ENCODE peak calls at places on chromosome 19, in four cellular contexts. V, F, C and A are unnamed samples.

GRCh38 chr19:42311612-42312160 is 1.4 kb upstream of the TMEM145 start:
- DNase-seq in V (no peak), F (peak; percentile 53), C (no peak), A (peak; percentile 57)

GRCh38 chr19:49224856-49225255 is 67.3 kb downstream of the TRPM4 start:
- DNase-seq in V (peak; percentile 57), F (peak; percentile 87), C (peak; percentile 56), A (peak; percentile 84)

GRCh38 chr19:5804516-5805464 is at the start of gene NRTN:
- DNase-seq in V (no peak), F (peak; percentile 67), C (no peak), A (peak; percentile 53)

GRCh38 chr19:2616741-2617392 is 85.6 kb downstream of the GNG7 start:
- DNase-seq in V (no peak), F (no peak), C (no peak), A (no peak)

GRCh38 chr19:38420935-38421334 is 5.1 kb downstream of the RASGRP4 start:
- DNase-seq in V (no peak), F (no peak), C (no peak), A (no peak)

GRCh38 chr19:33514885-33515485 is 6.6 kb downstream of the PEPD start:
- DNase-seq in V (peak; percentile 32), F (no peak), C (no peak), A (no peak)

GRCh38 chr19:28680091-28680490 is 532.9 kb downstream of the UQCRFS1 start:
- DNase-seq in V (no peak), F (no peak), C (no peak), A (no peak)

GRCh38 chr19:54430306-54431254 is 15.3 kb downstream of the TTYH1 start:
- DNase-seq in V (no peak), F (peak; percentile 85), C (no peak), A (peak; percentile 91)

GRCh38 chr19:58046856-58047255 is 12.2 kb upstream of the ZNF135 start:
- DNase-seq in V (no peak), F (no peak), C (no peak), A (no peak)

GRCh38 chr19:39319098-39319891 is 1.4 kb downstream of the LRFN1 start:
- DNase-seq in V (no peak), F (no peak), C (no peak), A (no peak)

GRCh38 chr19:33419763-33420080 is 46.2 kb downstream of the CEBPG start:
- DNase-seq in V (no peak), F (peak; percentile 76), C (no peak), A (peak; percentile 72)

GRCh38 chr19:36041831-36042230 is 9.2 kb upstream of the CLIP3 start:
- DNase-seq in V (peak; percentile 82), F (no peak), C (no peak), A (peak; percentile 61)

GRCh38 chr19:3683405-3683865 is 16.8 kb downstream of the PIP5K1C start:
- DNase-seq in V (no peak), F (peak; percentile 92), C (peak; percentile 79), A (peak; percentile 98)

GRCh38 chr19:3682286-3682685 is 18.0 kb downstream of the PIP5K1C start:
- DNase-seq in V (no peak), F (no peak), C (no peak), A (no peak)

GRCh38 chr19:3684817-3685410 is 15.4 kb downstream of the PIP5K1C start:
- DNase-seq in V (no peak), F (no peak), C (no peak), A (no peak)

GRCh38 chr19:3682741-3683404 is 17.4 kb downstream of the PIP5K1C start:
- DNase-seq in V (peak; percentile 60), F (no peak), C (no peak), A (peak; percentile 86)

GRCh38 chr19:3683866-3684816 is 16.1 kb downstream of the PIP5K1C start:
- DNase-seq in V (peak; percentile 31), F (no peak), C (no peak), A (peak; percentile 89)
- H4K5ac ChIP-seq in V (no peak overlapping the region), F (no peak overlapping the region), C (peak overlapping the region; percentile 44), A (no peak overlapping the region)

GRCh38 chr19:47711652-47712239 is 1.5 kb upstream of the EHD2 start:
- DNase-seq in V (no peak), F (no peak), C (no peak), A (no peak)

GRCh38 chr19:47703301-47703700 is 9.9 kb upstream of the EHD2 start:
- DNase-seq in V (no peak), F (no peak), C (no peak), A (no peak)

GRCh38 chr19:47704024-47704423 is 9.2 kb upstream of the EHD2 start:
- DNase-seq in V (peak; percentile 99), F (no peak), C (no peak), A (no peak)

GRCh38 chr19:47704656-47705055 is 8.6 kb upstream of the EHD2 start:
- DNase-seq in V (no peak), F (no peak), C (no peak), A (no peak)

DNA sequence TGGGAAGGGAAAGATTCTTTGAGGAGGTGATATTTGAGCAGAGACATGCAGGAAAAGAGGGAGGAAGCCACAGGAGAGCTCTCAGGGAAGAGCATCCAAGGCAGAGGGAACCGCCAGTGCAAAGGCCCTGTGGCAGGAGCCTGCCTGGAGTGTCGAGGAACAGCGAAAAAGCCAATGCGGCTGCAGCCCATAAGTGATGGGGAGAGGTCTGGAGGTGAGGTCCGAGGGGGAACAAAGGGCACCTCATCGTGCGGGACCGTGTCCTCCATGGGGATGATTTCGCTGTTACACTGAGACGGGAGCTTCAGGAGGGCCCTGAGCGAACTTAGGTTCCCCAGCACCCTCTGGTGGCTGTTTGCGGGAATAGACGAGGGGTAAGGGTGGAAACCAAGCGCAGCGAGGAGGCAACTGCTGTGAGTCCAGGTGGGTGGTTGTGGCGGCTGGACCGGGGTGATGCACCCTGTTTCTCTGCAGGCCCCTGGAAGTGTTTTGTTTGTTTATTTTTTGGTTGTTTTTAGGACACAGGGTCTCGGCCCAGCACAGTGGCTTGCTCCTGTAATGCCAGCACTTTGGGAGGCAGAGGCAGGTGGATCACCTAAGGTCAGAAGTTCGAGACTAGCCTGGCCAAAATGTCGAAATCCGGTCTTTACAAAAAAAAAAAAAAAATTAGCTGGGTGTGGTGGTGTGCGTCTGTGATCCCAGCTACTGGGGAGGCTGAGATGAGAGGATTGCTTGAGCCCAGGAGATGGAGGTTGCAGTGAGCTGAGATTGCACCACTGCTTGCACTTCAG is 5.9 kb upstream of the EHD2 start:
- DNase-seq in V (peak; percentile 75), F (peak; percentile 89), C (no peak), A (peak; percentile 87)
- H2BK5ac ChIP-seq in V (no peak overlapping the region), F (no peak overlapping the region), C (no peak overlapping the region), A (no peak overlapping the region)

GRCh38 chr19:18768997-18769891 is 21.9 kb downstream of the COMP start:
- DNase-seq in V (no peak), F (no peak), C (no peak), A (no peak)

GRCh38 chr19:18765224-18765623 is 25.9 kb downstream of the COMP start:
- DNase-seq in V (no peak), F (no peak), C (no peak), A (no peak)

GRCh38 chr19:18770663-18771327 is 20.3 kb downstream of the COMP start:
- DNase-seq in V (no peak), F (no peak), C (no peak), A (no peak)

GRCh38 chr19:18769989-18770528 is 21.0 kb downstream of the COMP start:
- DNase-seq in V (no peak), F (no peak), C (no peak), A (peak; percentile 43)

GRCh38 chr19:18768046-18768771 is 22.9 kb downstream of the COMP start:
- DNase-seq in V (no peak), F (no peak), C (no peak), A (no peak)
- H3K4ac ChIP-seq in V (no peak overlapping the region), F (no peak overlapping the region), C (no peak overlapping the region), A (no peak overlapping the region)

DNA sequence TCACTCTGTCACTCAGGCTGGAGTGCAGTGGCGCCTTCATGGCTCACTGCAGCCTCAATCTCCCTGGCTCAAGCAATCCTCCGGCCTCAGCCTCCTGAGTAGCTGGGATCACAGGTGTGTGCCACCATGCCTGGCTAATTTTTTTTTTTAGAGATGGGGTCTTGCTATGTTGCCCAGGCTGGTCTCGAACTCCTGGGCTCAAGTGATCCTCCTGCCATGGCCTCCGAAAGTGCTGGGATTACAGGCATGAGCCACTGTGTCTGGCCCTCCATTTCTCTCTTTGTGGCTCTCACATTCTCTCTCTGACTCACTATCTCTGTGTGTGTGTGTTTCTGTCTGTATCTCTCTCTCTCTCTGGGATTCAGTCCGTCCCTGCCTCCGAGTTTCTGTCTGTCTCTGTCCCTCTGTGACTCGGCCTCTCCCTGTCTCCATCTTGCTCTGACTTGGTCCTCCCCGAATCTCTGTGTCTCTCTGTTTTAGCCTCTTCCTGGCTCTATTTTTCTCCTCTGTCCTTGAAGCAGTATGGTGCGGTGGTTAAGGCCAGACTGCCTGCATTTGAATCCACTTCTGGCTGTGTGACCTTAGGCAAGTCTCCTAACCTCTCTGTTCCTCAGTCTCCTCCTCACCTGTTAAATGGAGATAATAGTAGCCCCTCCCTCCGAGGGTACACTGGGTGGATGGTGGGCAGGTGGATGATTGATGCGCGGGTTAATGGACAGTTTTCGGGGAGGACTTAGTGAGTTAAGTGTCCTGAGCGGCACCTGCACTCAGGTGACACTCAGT is 11.0 kb downstream of the MEIS3 start:
- DNase-seq in V (no peak), F (no peak), C (no peak), A (no peak)
- H4K5ac ChIP-seq in V (no peak overlapping the region), F (no peak overlapping the region), C (no peak overlapping the region), A (no peak overlapping the region)

GRCh38 chr19:51415187-51415586 is 2.3 kb downstream of the SIGLEC10 start:
- DNase-seq in V (no peak), F (no peak), C (no peak), A (no peak)

GRCh38 chr19:51421229-51422052 is 4.0 kb upstream of the SIGLEC10 start:
- DNase-seq in V (no peak), F (peak; percentile 38), C (no peak), A (peak; percentile 1)

GRCh38 chr19:51417807-51418152 is 338 bp upstream of the SIGLEC10 start:
- DNase-seq in V (no peak), F (no peak), C (no peak), A (no peak)

GRCh38 chr19:51418707-51419106 is 1.3 kb upstream of the SIGLEC10 start:
- DNase-seq in V (no peak), F (no peak), C (no peak), A (no peak)

DNA sequence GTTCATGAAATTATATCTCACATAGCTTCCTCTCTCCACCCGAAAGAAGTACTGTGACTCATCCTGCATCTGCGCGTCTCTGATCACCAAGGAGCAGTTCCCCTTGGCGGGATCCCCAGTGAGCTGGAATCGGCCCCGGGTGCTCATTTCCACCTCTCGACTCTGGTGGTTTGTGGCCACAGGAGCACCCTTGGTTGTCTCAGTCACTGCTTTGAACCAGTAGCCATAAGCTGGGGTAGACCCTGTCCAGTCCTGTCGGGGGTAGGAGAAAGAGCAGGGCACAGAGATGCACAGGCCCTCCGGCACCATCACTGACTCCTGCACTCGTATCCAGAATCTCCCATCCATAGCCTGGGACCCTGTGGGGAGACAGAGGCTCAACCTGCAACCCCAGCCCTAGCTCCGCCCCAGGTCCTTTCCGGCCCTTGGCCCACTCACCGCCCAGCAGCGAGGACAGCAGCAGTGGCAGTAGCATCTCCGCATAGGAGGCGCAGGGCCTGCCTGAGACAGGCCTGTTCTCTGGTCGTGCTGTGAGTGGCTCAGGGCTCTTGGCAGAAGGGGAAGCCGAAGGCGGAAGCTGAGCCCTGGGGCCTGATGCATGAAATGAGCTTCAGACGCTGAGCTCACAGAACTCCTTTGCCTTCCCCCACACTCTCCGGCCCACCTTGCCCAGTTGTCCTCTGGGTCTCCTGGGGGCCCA is at the start of gene SIGLEC10:
- DNase-seq in V (no peak), F (peak; percentile 58), C (no peak), A (no peak)
- H2BK5ac ChIP-seq in V (no peak within 1 kb of the TSS), F (no peak within 1 kb of the TSS), C (no peak within 1 kb of the TSS), A (no peak within 1 kb of the TSS)

DNA sequence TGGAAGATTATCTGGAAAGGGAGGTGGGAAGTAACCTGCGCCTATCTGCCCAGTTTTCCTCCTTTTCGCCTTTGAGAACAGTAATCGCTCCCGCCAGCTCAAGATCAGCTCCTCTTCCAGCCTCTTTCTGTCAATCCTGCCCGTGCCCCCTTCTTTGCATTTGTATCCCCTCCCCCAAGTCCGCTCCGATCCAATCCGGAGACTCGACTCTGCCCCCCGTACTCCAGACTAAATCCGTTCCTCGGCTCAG is 327 bp upstream of the RAB4B start:
- DNase-seq in V (no peak), F (no peak), C (no peak), A (no peak)
- H3K4ac ChIP-seq in V (peak overlapping the region; percentile 91), F (no peak overlapping the region), C (peak overlapping the region; percentile 20), A (no peak overlapping the region)